ENCODE peak calls at places on chromosomes 7 and 10, in nine cellular contexts. W is CD8-positive, alpha-beta T cell; I is PC-9; T is Peyer's patch; B is heart right ventricle; E is fibroblast of lung; N is HCT116; O is psoas muscle; R is mucosa of descending colon. C is an unnamed sample. For H3K36me3 and H3K4me1, the result is how much of the 10 kb centered on the place peaks cover.

GRCh38 chr7:21543528-21544302 is 876 bp downstream of the DNAH11 start:
- DNase-seq in W (no peak), I (no peak), T (peak), B (peak), E (peak), N (no peak), O (no peak), R (no peak), C (no peak)

GRCh38 chr10:16030562-16030961 is 170.3 kb upstream of the MINDY3 start:
- DNase-seq in W (no peak), I (no peak), T (no peak), B (no peak), E (no peak), N (no peak), O (no peak), R (no peak), C (no peak)

GRCh38 chr10:29658984-29659769 is 24.4 kb upstream of the SVIL start:
- DNase-seq in W (peak), I (peak), T (no peak), B (no peak), E (peak), N (peak), O (peak), R (peak), C (peak)

GRCh38 chr7:118087121-118087520 is 96.8 kb upstream of the LSM8 start:
- DNase-seq in W (no peak), I (no peak), T (no peak), B (no peak), E (no peak), N (no peak), O (no peak), R (no peak), C (no peak)

GRCh38 chr7:36661135-36661840 is 63.0 kb downstream of the AOAH start:
- DNase-seq in W (no peak), I (no peak), T (no peak), B (no peak), E (peak), N (peak), O (no peak), R (peak), C (no peak)

GRCh38 chr10:77361846-77362245 is 275.8 kb downstream of the KCNMA1 start:
- DNase-seq in W (no peak), I (no peak), T (no peak), B (no peak), E (no peak), N (no peak), O (no peak), R (no peak), C (no peak)

GRCh38 chr10:113857210-113857609 is 2.7 kb downstream of the NHLRC2 start:
- DNase-seq in W (no peak), I (no peak), T (no peak), B (no peak), E (no peak), N (no peak), O (no peak), R (no peak), C (no peak)

GRCh38 chr7:149733554-149734513 is 39.6 kb downstream of the ZNF467 start:
- DNase-seq in W (no peak), I (no peak), T (no peak), B (no peak), E (no peak), N (no peak), O (no peak), R (no peak), C (no peak)

GRCh38 chr10:29646960-29647431 is 12.2 kb upstream of the SVIL start:
- DNase-seq in W (no peak), I (no peak), T (no peak), B (no peak), E (peak), N (no peak), O (no peak), R (no peak), C (no peak)

GRCh38 chr10:95241533-95241932 is 47.5 kb downstream of the ACSM6 start:
- DNase-seq in W (no peak), I (no peak), T (no peak), B (no peak), E (peak), N (no peak), O (no peak), R (no peak), C (no peak)

GRCh38 chr7:2724453-2725177 is 36.6 kb downstream of the AMZ1 start:
- DNase-seq in W (peak), I (no peak), T (no peak), B (no peak), E (no peak), N (no peak), O (peak), R (no peak), C (peak)

GRCh38 chr10:7027913-7028808 is 382.7 kb downstream of the SFMBT2 start:
- DNase-seq in W (no peak), I (no peak), T (no peak), B (no peak), E (peak), N (no peak), O (no peak), R (no peak), C (no peak)

GRCh38 chr10:14758451-14758850 is 16.2 kb downstream of the FAM107B start:
- DNase-seq in W (no peak), I (no peak), T (no peak), B (no peak), E (no peak), N (no peak), O (no peak), R (no peak), C (no peak)

GRCh38 chr7:51295435-51296269 is 21.0 kb downstream of the COBL start:
- DNase-seq in W (no peak), I (no peak), T (no peak), B (no peak), E (no peak), N (no peak), O (no peak), R (peak), C (peak)

GRCh38 chr7:146635200-146636032 is 518.8 kb downstream of the CNTNAP2 start:
- DNase-seq in W (no peak), I (no peak), T (no peak), B (no peak), E (no peak), N (no peak), O (no peak), R (no peak), C (no peak)

GRCh38 chr7:116216956-116217570 is 6.7 kb downstream of the TES start:
- DNase-seq in W (no peak), I (no peak), T (no peak), B (no peak), E (no peak), N (no peak), O (no peak), R (no peak), C (no peak)

GRCh38 chr7:20301311-20301939 is 29.3 kb upstream of the ITGB8 start:
- DNase-seq in W (no peak), I (no peak), T (no peak), B (no peak), E (peak), N (no peak), O (no peak), R (no peak), C (no peak)

GRCh38 chr7:101595766-101596537 is 33.1 kb downstream of the MYL10 start:
- DNase-seq in W (no peak), I (no peak), T (no peak), B (no peak), E (no peak), N (no peak), O (no peak), R (no peak), C (no peak)

GRCh38 chr10:88949912-88950664 is 2.5 kb downstream of the ACTA2 start:
- DNase-seq in W (no peak), I (no peak), T (no peak), B (no peak), E (no peak), N (no peak), O (no peak), R (no peak), C (no peak)

GRCh38 chr10:124704428-124704805 is 39.8 kb downstream of the FAM53B start:
- DNase-seq in W (no peak), I (no peak), T (peak), B (no peak), E (no peak), N (no peak), O (no peak), R (no peak), C (no peak)

GRCh38 chr7:134548877-134549276 is at the start of gene AKR1B15:
- DNase-seq in W (no peak), I (peak), T (no peak), B (no peak), E (no peak), N (no peak), O (peak), R (no peak), C (no peak)

GRCh38 chr7:118352854-118353453 is 128.4 kb downstream of the ANKRD7 start:
- DNase-seq in W (no peak), I (no peak), T (no peak), B (no peak), E (peak), N (peak), O (no peak), R (no peak), C (no peak)

GRCh38 chr10:110872145-110872983 is 636 bp downstream of the PDCD4 start:
- DNase-seq in W (peak), I (peak), T (peak), B (peak), E (peak), N (no peak), O (peak), R (peak), C (peak)
- TF ChIP-seq CTCF in W (no peak), I (no peak), T (peak), B (no peak), E (peak), N (peak), O (no peak), R (no peak), C (no peak)

GRCh38 chr10:5761220-5761619 is 52.0 kb downstream of the GDI2 start:
- DNase-seq in W (no peak), I (no peak), T (no peak), B (no peak), E (no peak), N (no peak), O (no peak), R (no peak), C (no peak)

GRCh38 chr10:5764422-5765297 is 48.6 kb downstream of the GDI2 start:
- DNase-seq in W (no peak), I (no peak), T (no peak), B (no peak), E (no peak), N (no peak), O (no peak), R (no peak), C (no peak)

GRCh38 chr10:5760462-5760861 is 52.8 kb downstream of the GDI2 start:
- DNase-seq in W (no peak), I (no peak), T (no peak), B (no peak), E (no peak), N (no peak), O (no peak), R (no peak), C (no peak)

GRCh38 chr10:5765617-5766016 is 47.6 kb downstream of the GDI2 start:
- DNase-seq in W (no peak), I (no peak), T (no peak), B (no peak), E (no peak), N (no peak), O (no peak), R (no peak), C (no peak)

GRCh38 chr10:5762531-5762930 is 50.7 kb downstream of the GDI2 start:
- DNase-seq in W (no peak), I (no peak), T (no peak), B (no peak), E (no peak), N (no peak), O (no peak), R (no peak), C (no peak)
- H3K36me3 ChIP-seq in W (half or more), I (under half), T (half or more), B (half or more), E (under half), N (half or more), O (half or more), R (under half), C (under half)

GRCh38 chr10:122145113-122145512 is 126.0 kb upstream of the BTBD16 start:
- DNase-seq in W (no peak), I (no peak), T (no peak), B (no peak), E (no peak), N (no peak), O (no peak), R (no peak), C (no peak)
- H3K4me1 ChIP-seq in W (under half), I (under half), T (under half), B (half or more), E (under half), N (under half), O (half or more), R (under half), C (under half)

GRCh38 chr7:6273380-6273837 is 985 bp upstream of the CYTH3 start:
- DNase-seq in W (no peak), I (peak), T (peak), B (no peak), E (no peak), N (no peak), O (peak), R (peak), C (no peak)

GRCh38 chr7:6273917-6274630 is 1.6 kb upstream of the CYTH3 start:
- DNase-seq in W (no peak), I (no peak), T (no peak), B (no peak), E (no peak), N (no peak), O (no peak), R (no peak), C (peak)

GRCh38 chr7:6272481-6273323 is at the start of gene CYTH3:
- DNase-seq in W (peak), I (peak), T (peak), B (peak), E (peak), N (no peak), O (peak), R (peak), C (peak)

GRCh38 chr7:6271091-6271658 is 1.2 kb downstream of the CYTH3 start:
- DNase-seq in W (peak), I (peak), T (peak), B (peak), E (peak), N (no peak), O (peak), R (peak), C (no peak)

GRCh38 chr7:6271694-6272371 is 591 bp downstream of the CYTH3 start:
- DNase-seq in W (peak), I (peak), T (peak), B (peak), E (no peak), N (no peak), O (peak), R (peak), C (no peak)
- TF ChIP-seq CTCF in W (no peak), I (no peak), T (no peak), B (no peak), E (no peak), N (no peak), O (no peak), R (no peak), C (no peak)

DNA sequence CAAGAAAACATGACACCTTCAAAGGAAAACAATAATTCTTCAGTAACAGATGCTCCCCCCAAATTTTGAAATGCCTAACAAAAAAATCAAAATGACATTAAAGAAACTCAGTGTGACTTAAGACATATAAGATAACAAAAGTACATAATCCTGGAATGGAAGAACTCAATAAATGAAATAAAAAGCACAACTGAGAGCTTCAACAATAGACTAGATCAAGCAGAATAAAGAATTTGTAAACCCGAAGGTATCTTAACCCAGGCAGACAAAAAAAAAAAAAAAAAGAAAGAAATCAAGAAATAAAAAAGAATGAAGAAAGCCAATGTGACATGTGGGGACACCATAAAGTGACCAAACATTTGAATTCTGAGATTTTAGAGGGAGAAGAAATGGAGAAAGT is 27.7 kb upstream of the LRRD1 start:
- DNase-seq in W (no peak), I (no peak), T (no peak), B (no peak), E (no peak), N (no peak), O (no peak), R (no peak), C (no peak)
- H3K36me3 ChIP-seq in W (under half), I (under half), T (half or more), B (half or more), E (under half), N (under half), O (half or more), R (under half), C (under half)

GRCh38 chr7:32890010-32890552 is 1.5 kb downstream of the KBTBD2 start:
- DNase-seq in W (no peak), I (no peak), T (no peak), B (no peak), E (peak), N (no peak), O (no peak), R (peak), C (peak)

GRCh38 chr7:32888505-32888904 is 3.1 kb downstream of the KBTBD2 start:
- DNase-seq in W (no peak), I (no peak), T (no peak), B (no peak), E (no peak), N (no peak), O (no peak), R (no peak), C (no peak)

GRCh38 chr7:32890553-32891045 is 961 bp downstream of the KBTBD2 start:
- DNase-seq in W (peak), I (peak), T (no peak), B (no peak), E (peak), N (peak), O (no peak), R (peak), C (peak)

GRCh38 chr7:32891046-32891799 is at the start of gene KBTBD2:
- DNase-seq in W (peak), I (peak), T (peak), B (peak), E (peak), N (peak), O (peak), R (peak), C (peak)

DNA sequence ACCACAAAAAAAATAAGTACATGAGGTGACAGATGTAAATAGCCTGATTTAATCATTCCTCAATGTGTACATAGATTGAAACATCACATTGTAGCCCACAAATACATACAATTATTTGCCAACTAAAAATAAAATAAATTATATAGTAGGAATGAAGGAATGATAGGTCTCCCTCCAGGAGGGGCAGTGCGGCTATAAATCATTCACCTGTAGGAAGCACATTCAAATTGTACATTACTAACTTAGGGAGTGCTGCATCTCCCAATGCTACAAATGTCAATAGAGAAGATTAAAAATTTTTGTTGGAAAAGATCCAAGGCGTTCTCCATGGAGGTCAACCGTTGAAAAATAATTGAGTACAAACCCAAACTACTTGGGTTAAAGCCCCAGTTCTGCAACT is 4.2 kb downstream of the KBTBD2 start:
- DNase-seq in W (no peak), I (no peak), T (no peak), B (no peak), E (no peak), N (no peak), O (no peak), R (no peak), C (no peak)
- H3K4me1 ChIP-seq in W (half or more), I (under half), T (under half), B (half or more), E (under half), N (under half), O (half or more), R (under half), C (under half)

GRCh38 chr7:24318326-24318725 is 34.3 kb downstream of the NPY start:
- DNase-seq in W (no peak), I (peak), T (no peak), B (no peak), E (no peak), N (peak), O (no peak), R (no peak), C (peak)
- TF ChIP-seq CTCF in W (no peak), I (peak), T (no peak), B (no peak), E (no peak), N (peak), O (peak), R (no peak), C (peak)

C was measured in Caco-2.